ENCODE peak calls at places on chromosomes 1 and 21, in nine cellular contexts. W is H7; A is stimulated activated CD4-positive, alpha-beta T cell treated with anti-CD3 and anti-CD28 coated beads, Interleukin-2, amount 100 ng/mL, for 48 hours; I is NCI-H226; Y is fibroblast of lung; Q is stimulated activated CD8-positive, alpha-beta memory T cell treated with anti-CD3 and anti-CD28 coated beads, Interleukin-7, amount 100 ng/mL, for 1 hour; C is fibroblast of mammary gland; X is activated naive CD4-positive, alpha-beta T cell; B is iris pigment epithelial cell. H is an unnamed sample.

GRCh38 chr1:24762133-24762676 is 17.0 kb downstream of the CLIC4 start:
- DNase-seq in Q (no peak), X (no peak), Y (peak; percentile 54), I (peak; percentile 44), A (no peak), B (peak; percentile 69), C (peak; percentile 58), W (no peak), H (peak; percentile 72)

GRCh38 chr1:46368781-46369180 is 25.3 kb upstream of the FAAH start:
- DNase-seq in A (no peak), I (no peak), W (no peak), Q (no peak), Y (no peak), C (no peak), B (no peak), X (no peak), H (no peak)

GRCh38 chr1:216815239-216815955 is 92.2 kb upstream of the ESRRG start:
- DNase-seq in A (no peak), I (no peak), Y (peak; percentile 53), W (no peak), Q (no peak), C (no peak), B (peak; percentile 48), X (no peak), H (no peak)

GRCh38 chr1:156893048-156893953 is at the start of gene PEAR1:
- DNase-seq in I (no peak), A (no peak), Q (no peak), C (no peak), W (peak; percentile 92), Y (peak; percentile 47), X (no peak), B (no peak), H (peak; percentile 54)

GRCh38 chr1:156464825-156465452 is 35.6 kb downstream of the MEF2D start:
- DNase-seq in B (no peak), Q (no peak), A (no peak), I (no peak), Y (peak; percentile 58), W (no peak), X (no peak), C (peak; percentile 91), H (no peak)

GRCh38 chr1:75672528-75673393 is 51.7 kb upstream of the ACADM start:
- DNase-seq in Y (peak; percentile 94), A (no peak), B (peak; percentile 96), X (no peak), Q (no peak), I (peak; percentile 92), W (peak; percentile 8), C (peak; percentile 86), H (peak; percentile 91)

GRCh38 chr1:165574295-165574694 is 30.5 kb downstream of the LRRC52 start:
- DNase-seq in C (no peak), I (no peak), B (no peak), A (no peak), Q (no peak), X (no peak), Y (no peak), W (no peak), H (no peak)

GRCh38 chr1:201708085-201708512 is 120.9 kb upstream of the IPO9 start:
- DNase-seq in A (no peak), I (peak; percentile 69), X (no peak), W (no peak), C (peak; percentile 86), B (peak; percentile 85), Y (peak; percentile 73), Q (no peak), H (no peak)

GRCh38 chr1:24905979-24906720 is 23.9 kb downstream of the RUNX3 start:
- DNase-seq in Q (no peak), I (no peak), X (no peak), Y (no peak), B (no peak), W (peak; percentile 58), A (no peak), C (no peak), H (no peak)

GRCh38 chr1:55970711-55971110 is 608.7 kb downstream of the PLPP3 start:
- DNase-seq in W (no peak), A (no peak), Q (no peak), X (no peak), C (peak; percentile 63), B (peak; percentile 52), I (no peak), Y (peak; percentile 87), H (peak; percentile 10)

GRCh38 chr1:12345350-12346217 is 115.8 kb downstream of the VPS13D start:
- DNase-seq in Q (no peak), I (no peak), X (no peak), B (no peak), C (no peak), W (no peak), A (no peak), Y (no peak), H (no peak)

GRCh38 chr1:62515055-62515454 is 78.2 kb downstream of the USP1 start:
- DNase-seq in Y (no peak), X (no peak), W (no peak), C (peak; percentile 61), A (no peak), B (peak; percentile 81), I (no peak), Q (no peak), H (peak; percentile 16)

GRCh38 chr21:28100366-28100765 is 892.3 kb downstream of the LTN1 start:
- DNase-seq in B (no peak), C (no peak), Q (no peak), W (no peak), I (no peak), Y (no peak), A (no peak), X (no peak), H (no peak)

GRCh38 chr1:39576016-39576657 is 453 bp downstream of the PABPC4 start:
- DNase-seq in B (peak; percentile 24), I (no peak), A (no peak), C (no peak), X (no peak), W (peak; percentile 87), Y (peak; percentile 16), Q (peak; percentile 9), H (no peak)

GRCh38 chr1:2322065-2322571 is 69.2 kb downstream of the MORN1 start:
- DNase-seq in A (no peak), Y (peak; percentile 92), B (peak; percentile 91), X (no peak), I (peak; percentile 74), Q (no peak), C (peak; percentile 65), W (peak; percentile 92), H (peak; percentile 52)

GRCh38 chr1:183218039-183218618 is 32.1 kb downstream of the LAMC2 start:
- DNase-seq in W (no peak), B (no peak), Y (no peak), I (no peak), Q (no peak), X (no peak), C (no peak), A (no peak), H (no peak)

GRCh38 chr1:150613061-150613920 is 16.1 kb downstream of the ENSA start:
- DNase-seq in X (no peak), W (no peak), I (peak; percentile 70), Q (no peak), A (no peak), C (peak; percentile 99), B (peak; percentile 88), Y (peak; percentile 93), H (peak; percentile 95)

GRCh38 chr1:189220750-189221149 is 1256.9 kb downstream of the BRINP3 start:
- DNase-seq in C (no peak), A (no peak), Y (no peak), Q (no peak), X (no peak), B (peak; percentile 3), W (peak; percentile 10), I (no peak), H (peak; percentile 46)

GRCh38 chr1:167562697-167563096 is 9.1 kb upstream of the CREG1 start:
- DNase-seq in Q (no peak), W (no peak), B (peak; percentile 62), I (no peak), X (no peak), Y (peak; percentile 18), A (no peak), C (peak; percentile 78), H (peak; percentile 47)

GRCh38 chr1:184893695-184894094 is 80.6 kb downstream of the NIBAN1 start:
- DNase-seq in Y (no peak), C (no peak), W (no peak), B (no peak), X (no peak), A (no peak), I (no peak), Q (no peak), H (no peak)

GRCh38 chr1:15523104-15523921 is 702 bp downstream of the CASP9 start:
- DNase-seq in B (peak; percentile 65), C (peak; percentile 46), A (no peak), W (no peak), I (no peak), X (no peak), Y (no peak), Q (no peak), H (no peak)

GRCh38 chr1:78792756-78793155 is 143.1 kb downstream of the IFI44 start:
- DNase-seq in A (no peak), C (no peak), B (no peak), Q (no peak), W (no peak), Y (peak; percentile 36), I (no peak), X (no peak), H (peak; percentile 1)

GRCh38 chr1:186531561-186532165 is 70.7 kb upstream of the PDC start:
- DNase-seq in X (no peak), A (no peak), Q (no peak), C (peak; percentile 55), Y (peak; percentile 77), I (peak; percentile 42), B (peak; percentile 41), W (no peak), H (peak; percentile 68)

H was measured in ELR.